ENCODE peak calls at places on chromosomes 2 and 18, in seven cellular contexts. One of them, this sample, is unnamed.

GRCh38 chr18:46497129-46497528 is 159.9 kb downstream of the LOXHD1 start:
- DNase-seq in fibroblast of lung: peak; percentile 6
- DNase-seq in epithelial cell of esophagus: peak; percentile 56
- DNase-seq in heart left ventricle: no peak
- DNase-seq in WERI-Rb-1: no peak
- DNase-seq in cardiac fibroblast: peak; percentile 14
- DNase-seq in tibial artery: no peak
- DNase-seq in this sample: peak; percentile 35

GRCh38 chr2:168470880-168471475 is 14.9 kb downstream of the CERS6 start:
- DNase-seq in epithelial cell of esophagus: no peak
- DNase-seq in tibial artery: no peak
- DNase-seq in cardiac fibroblast: no peak
- DNase-seq in fibroblast of lung: no peak
- DNase-seq in WERI-Rb-1: no peak
- DNase-seq in heart left ventricle: no peak
- DNase-seq in this sample: no peak

GRCh38 chr2:227939271-227940027 is 68.0 kb downstream of the DAW1 start:
- DNase-seq in tibial artery: no peak
- DNase-seq in epithelial cell of esophagus: peak; percentile 60
- DNase-seq in fibroblast of lung: peak; percentile 56
- DNase-seq in heart left ventricle: no peak
- DNase-seq in cardiac fibroblast: peak; percentile 64
- DNase-seq in WERI-Rb-1: peak; percentile 46
- DNase-seq in this sample: peak; percentile 78

GRCh38 chr18:60350150-60350549 is 22.4 kb downstream of the MC4R start:
- DNase-seq in fibroblast of lung: no peak
- DNase-seq in WERI-Rb-1: no peak
- DNase-seq in epithelial cell of esophagus: no peak
- DNase-seq in tibial artery: no peak
- DNase-seq in cardiac fibroblast: no peak
- DNase-seq in heart left ventricle: no peak
- DNase-seq in this sample: no peak

GRCh38 chr2:17604050-17604449 is 63.6 kb downstream of the VSNL1 start:
- DNase-seq in fibroblast of lung: no peak
- DNase-seq in heart left ventricle: no peak
- DNase-seq in tibial artery: no peak
- DNase-seq in cardiac fibroblast: no peak
- DNase-seq in epithelial cell of esophagus: no peak
- DNase-seq in WERI-Rb-1: no peak
- DNase-seq in this sample: no peak

GRCh38 chr18:51734576-51734975 is 537.1 kb upstream of the MEX3C start:
- DNase-seq in heart left ventricle: no peak
- DNase-seq in cardiac fibroblast: no peak
- DNase-seq in epithelial cell of esophagus: no peak
- DNase-seq in fibroblast of lung: no peak
- DNase-seq in tibial artery: no peak
- DNase-seq in WERI-Rb-1: no peak
- DNase-seq in this sample: no peak

GRCh38 chr2:113873867-113874266 is 16.0 kb upstream of the ACTR3 start:
- DNase-seq in WERI-Rb-1: no peak
- DNase-seq in heart left ventricle: no peak
- DNase-seq in epithelial cell of esophagus: no peak
- DNase-seq in fibroblast of lung: no peak
- DNase-seq in tibial artery: no peak
- DNase-seq in cardiac fibroblast: no peak
- DNase-seq in this sample: no peak

GRCh38 chr2:235496239-235496621 is 2.4 kb downstream of the AGAP1 start:
- DNase-seq in epithelial cell of esophagus: peak; percentile 52
- DNase-seq in WERI-Rb-1: no peak
- DNase-seq in tibial artery: no peak
- DNase-seq in cardiac fibroblast: no peak
- DNase-seq in heart left ventricle: no peak
- DNase-seq in fibroblast of lung: no peak
- DNase-seq in this sample: no peak

GRCh38 chr2:173652731-173653426 is 298.2 kb downstream of the CDCA7 start:
- DNase-seq in tibial artery: no peak
- DNase-seq in epithelial cell of esophagus: peak; percentile 99
- DNase-seq in cardiac fibroblast: peak; percentile 92
- DNase-seq in WERI-Rb-1: no peak
- DNase-seq in fibroblast of lung: peak; percentile 97
- DNase-seq in heart left ventricle: no peak
- DNase-seq in this sample: peak; percentile 89

GRCh38 chr2:241774419-241775222 is 2.0 kb upstream of the GAL3ST2 start:
- DNase-seq in cardiac fibroblast: peak; percentile 51
- DNase-seq in epithelial cell of esophagus: peak; percentile 32
- DNase-seq in fibroblast of lung: peak; percentile 77
- DNase-seq in WERI-Rb-1: peak; percentile 5
- DNase-seq in tibial artery: no peak
- DNase-seq in heart left ventricle: peak; percentile 65
- DNase-seq in this sample: peak; percentile 77

DNA sequence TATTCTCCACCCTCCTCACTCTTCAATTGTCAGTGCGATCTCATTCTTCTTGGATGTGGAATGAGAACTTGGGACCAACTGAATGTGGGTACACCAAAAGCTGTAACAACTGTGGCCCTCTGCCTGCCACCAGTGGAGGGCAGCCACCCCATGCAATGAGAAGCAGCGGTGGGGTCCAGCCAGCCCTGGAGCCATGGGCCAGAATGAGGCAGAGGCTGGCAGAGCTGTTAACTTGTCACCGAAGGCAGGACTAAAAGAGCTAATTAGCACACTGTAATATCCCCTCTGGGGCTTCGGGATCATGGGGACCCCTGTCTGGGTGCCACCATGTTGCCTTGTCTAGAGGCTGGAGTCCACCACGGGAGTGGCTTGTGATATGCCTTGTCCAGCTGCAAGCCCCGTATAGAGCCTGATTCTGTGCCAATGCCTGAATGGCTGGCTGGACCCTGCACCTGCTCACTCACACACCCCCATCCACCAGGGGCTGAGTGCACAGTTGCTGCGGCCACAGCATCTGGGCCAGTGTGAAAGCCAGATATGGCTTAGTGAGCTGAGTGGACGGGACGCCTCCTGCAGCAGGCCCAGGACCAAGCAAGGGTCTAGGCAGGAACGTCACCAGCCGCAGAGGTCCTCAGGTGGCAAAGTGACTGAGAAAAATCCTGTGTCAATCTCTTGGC is 680.5 kb downstream of the DSC3 start:
- DNase-seq in heart left ventricle: peak; percentile 41
- DNase-seq in WERI-Rb-1: no peak
- DNase-seq in fibroblast of lung: no peak
- DNase-seq in epithelial cell of esophagus: no peak
- DNase-seq in tibial artery: no peak
- DNase-seq in cardiac fibroblast: no peak
- DNase-seq in this sample: no peak
- TF ChIP-seq CTCF in heart left ventricle: no peak
- TF ChIP-seq CTCF in WERI-Rb-1: peak; percentile 7
- TF ChIP-seq CTCF in fibroblast of lung: no peak
- TF ChIP-seq CTCF in epithelial cell of esophagus: no peak
- TF ChIP-seq CTCF in tibial artery: no peak
- TF ChIP-seq CTCF in cardiac fibroblast: no peak
- TF ChIP-seq CTCF in this sample: no peak

DNA sequence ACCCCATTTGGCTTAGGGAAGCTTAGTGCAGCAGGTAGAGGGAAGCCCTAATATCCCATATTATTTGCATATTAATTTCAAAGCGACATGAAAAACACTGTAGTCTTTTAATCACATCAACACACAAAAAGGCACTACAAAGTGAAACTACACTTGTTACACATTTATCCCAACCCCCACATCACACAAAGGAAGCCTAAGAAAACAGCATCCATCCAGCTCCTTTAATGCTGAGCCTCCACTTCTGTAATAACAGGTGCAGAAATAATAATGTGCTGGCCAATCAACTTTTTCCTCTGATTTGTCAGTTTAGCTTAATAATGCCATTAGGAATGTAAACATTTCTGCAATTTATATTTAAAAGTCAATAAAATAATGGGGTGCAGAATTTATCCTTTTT is 274.0 kb downstream of the TCF4 start:
- DNase-seq in heart left ventricle: no peak
- DNase-seq in tibial artery: no peak
- DNase-seq in epithelial cell of esophagus: no peak
- DNase-seq in cardiac fibroblast: no peak
- DNase-seq in WERI-Rb-1: no peak
- DNase-seq in fibroblast of lung: no peak
- DNase-seq in this sample: no peak
- H3K4me3 ChIP-seq in heart left ventricle: peak overlapping the region; percentile 2
- H3K4me3 ChIP-seq in tibial artery: no peak overlapping the region
- H3K4me3 ChIP-seq in epithelial cell of esophagus: no peak overlapping the region
- H3K4me3 ChIP-seq in cardiac fibroblast: no peak overlapping the region
- H3K4me3 ChIP-seq in WERI-Rb-1: no peak overlapping the region
- H3K4me3 ChIP-seq in fibroblast of lung: no peak overlapping the region
- H3K4me3 ChIP-seq in this sample: no peak overlapping the region

GRCh38 chr2:46548103-46548486 is 68.7 kb downstream of the TMEM247 start:
- DNase-seq in fibroblast of lung: no peak
- DNase-seq in heart left ventricle: no peak
- DNase-seq in cardiac fibroblast: no peak
- DNase-seq in tibial artery: no peak
- DNase-seq in epithelial cell of esophagus: no peak
- DNase-seq in WERI-Rb-1: no peak
- DNase-seq in this sample: no peak
- TF ChIP-seq CTCF in fibroblast of lung: no peak
- TF ChIP-seq CTCF in heart left ventricle: no peak
- TF ChIP-seq CTCF in cardiac fibroblast: no peak
- TF ChIP-seq CTCF in tibial artery: no peak
- TF ChIP-seq CTCF in epithelial cell of esophagus: no peak
- TF ChIP-seq CTCF in WERI-Rb-1: no peak
- TF ChIP-seq CTCF in this sample: no peak

GRCh38 chr2:195590199-195590865 is 66.7 kb upstream of the SLC39A10 start:
- DNase-seq in epithelial cell of esophagus: no peak
- DNase-seq in WERI-Rb-1: no peak
- DNase-seq in heart left ventricle: no peak
- DNase-seq in tibial artery: no peak
- DNase-seq in fibroblast of lung: no peak
- DNase-seq in cardiac fibroblast: peak; percentile 33
- DNase-seq in this sample: no peak

GRCh38 chr2:195587966-195588365 is 69.1 kb upstream of the SLC39A10 start:
- DNase-seq in heart left ventricle: no peak
- DNase-seq in WERI-Rb-1: no peak
- DNase-seq in tibial artery: no peak
- DNase-seq in epithelial cell of esophagus: no peak
- DNase-seq in fibroblast of lung: no peak
- DNase-seq in cardiac fibroblast: no peak
- DNase-seq in this sample: no peak

GRCh38 chr2:195582188-195582587 is 74.8 kb upstream of the SLC39A10 start:
- DNase-seq in heart left ventricle: no peak
- DNase-seq in epithelial cell of esophagus: no peak
- DNase-seq in fibroblast of lung: no peak
- DNase-seq in tibial artery: no peak
- DNase-seq in WERI-Rb-1: no peak
- DNase-seq in cardiac fibroblast: no peak
- DNase-seq in this sample: no peak

GRCh38 chr2:195590866-195591215 is 66.2 kb upstream of the SLC39A10 start:
- DNase-seq in heart left ventricle: no peak
- DNase-seq in epithelial cell of esophagus: no peak
- DNase-seq in cardiac fibroblast: peak; percentile 49
- DNase-seq in tibial artery: no peak
- DNase-seq in fibroblast of lung: no peak
- DNase-seq in WERI-Rb-1: no peak
- DNase-seq in this sample: no peak

GRCh38 chr2:195586062-195586713 is 70.8 kb upstream of the SLC39A10 start:
- DNase-seq in heart left ventricle: no peak
- DNase-seq in WERI-Rb-1: no peak
- DNase-seq in epithelial cell of esophagus: no peak
- DNase-seq in cardiac fibroblast: peak; percentile 21
- DNase-seq in fibroblast of lung: no peak
- DNase-seq in tibial artery: no peak
- DNase-seq in this sample: no peak
- H3K4me3 ChIP-seq in heart left ventricle: no peak overlapping the region
- H3K4me3 ChIP-seq in WERI-Rb-1: no peak overlapping the region
- H3K4me3 ChIP-seq in epithelial cell of esophagus: no peak overlapping the region
- H3K4me3 ChIP-seq in cardiac fibroblast: no peak overlapping the region
- H3K4me3 ChIP-seq in fibroblast of lung: no peak overlapping the region
- H3K4me3 ChIP-seq in tibial artery: no peak overlapping the region
- H3K4me3 ChIP-seq in this sample: no peak overlapping the region

DNA sequence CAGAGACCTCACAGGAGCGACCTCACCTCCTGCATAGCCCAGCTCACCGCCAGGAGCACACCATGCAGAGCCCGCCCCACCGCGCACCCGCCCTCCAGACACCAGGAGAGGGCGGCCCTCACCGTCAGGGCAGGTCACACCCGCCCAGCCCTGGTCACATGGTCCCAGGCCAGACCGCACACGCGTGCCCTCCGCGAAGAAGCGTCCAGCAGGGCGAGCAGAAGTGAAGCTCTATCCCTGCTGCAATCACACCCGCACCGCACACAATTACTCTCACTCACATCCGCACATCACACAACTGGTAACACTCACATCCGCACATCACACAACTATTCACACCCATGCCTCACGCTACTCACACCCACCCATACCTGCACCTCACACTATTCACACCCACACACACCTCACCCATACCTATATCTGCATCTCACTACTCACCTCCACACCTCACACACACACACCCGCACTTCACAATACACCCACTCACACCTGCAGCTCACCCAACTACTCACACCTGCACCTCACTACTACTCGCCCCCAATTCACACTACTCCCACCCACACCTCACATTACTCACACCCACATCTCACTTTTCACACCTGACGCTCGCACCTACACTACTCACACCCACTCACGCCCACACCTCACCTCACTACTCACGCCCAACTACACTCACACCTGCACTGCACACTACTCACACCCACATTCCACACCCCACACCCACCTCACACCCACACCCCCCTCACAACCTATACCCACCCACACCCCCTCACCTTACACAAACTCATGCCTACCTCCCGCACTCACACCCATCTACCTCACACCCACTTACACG is 242.0 kb downstream of the HDAC4 start:
- DNase-seq in cardiac fibroblast: no peak
- DNase-seq in tibial artery: peak; percentile 11
- DNase-seq in fibroblast of lung: no peak
- DNase-seq in heart left ventricle: no peak
- DNase-seq in WERI-Rb-1: no peak
- DNase-seq in epithelial cell of esophagus: no peak
- DNase-seq in this sample: no peak
- TF ChIP-seq CTCF in cardiac fibroblast: no peak
- TF ChIP-seq CTCF in tibial artery: no peak
- TF ChIP-seq CTCF in fibroblast of lung: no peak
- TF ChIP-seq CTCF in heart left ventricle: no peak
- TF ChIP-seq CTCF in WERI-Rb-1: no peak
- TF ChIP-seq CTCF in epithelial cell of esophagus: no peak
- TF ChIP-seq CTCF in this sample: no peak

GRCh38 chr2:26173596-26174482 is 951 bp downstream of the GAREM2 start:
- DNase-seq in epithelial cell of esophagus: no peak
- DNase-seq in cardiac fibroblast: no peak
- DNase-seq in heart left ventricle: peak; percentile 60
- DNase-seq in tibial artery: no peak
- DNase-seq in WERI-Rb-1: no peak
- DNase-seq in fibroblast of lung: no peak
- DNase-seq in this sample: no peak

GRCh38 chr2:26174691-26175181 is 1.8 kb downstream of the GAREM2 start:
- DNase-seq in WERI-Rb-1: no peak
- DNase-seq in tibial artery: no peak
- DNase-seq in cardiac fibroblast: no peak
- DNase-seq in fibroblast of lung: no peak
- DNase-seq in epithelial cell of esophagus: no peak
- DNase-seq in heart left ventricle: peak; percentile 33
- DNase-seq in this sample: no peak

GRCh38 chr2:26172189-26172865 is 561 bp upstream of the GAREM2 start:
- DNase-seq in WERI-Rb-1: peak; percentile 57
- DNase-seq in epithelial cell of esophagus: no peak
- DNase-seq in tibial artery: no peak
- DNase-seq in cardiac fibroblast: no peak
- DNase-seq in heart left ventricle: peak; percentile 52
- DNase-seq in fibroblast of lung: no peak
- DNase-seq in this sample: no peak

GRCh38 chr2:26175191-26175715 is 2.4 kb downstream of the GAREM2 start:
- DNase-seq in WERI-Rb-1: no peak
- DNase-seq in tibial artery: no peak
- DNase-seq in cardiac fibroblast: no peak
- DNase-seq in heart left ventricle: peak; percentile 34
- DNase-seq in epithelial cell of esophagus: no peak
- DNase-seq in fibroblast of lung: no peak
- DNase-seq in this sample: no peak

GRCh38 chr2:26172866-26173595 is at the start of gene GAREM2:
- DNase-seq in heart left ventricle: no peak
- DNase-seq in WERI-Rb-1: peak; percentile 46
- DNase-seq in cardiac fibroblast: no peak
- DNase-seq in fibroblast of lung: no peak
- DNase-seq in epithelial cell of esophagus: no peak
- DNase-seq in tibial artery: no peak
- DNase-seq in this sample: no peak
- H3K4me3 ChIP-seq in heart left ventricle: peak within 1 kb of the TSS; percentile 35
- H3K4me3 ChIP-seq in WERI-Rb-1: peak within 1 kb of the TSS; percentile 62
- H3K4me3 ChIP-seq in cardiac fibroblast: peak within 1 kb of the TSS; percentile 30
- H3K4me3 ChIP-seq in fibroblast of lung: no peak within 1 kb of the TSS
- H3K4me3 ChIP-seq in epithelial cell of esophagus: peak within 1 kb of the TSS; percentile 32
- H3K4me3 ChIP-seq in tibial artery: peak within 1 kb of the TSS; percentile 51
- H3K4me3 ChIP-seq in this sample: peak within 1 kb of the TSS; percentile 41